ENCODE peak calls at places on chromosomes 1 and 21, in five cellular contexts. B, K, W, A and Z are unnamed samples.

GRCh38 chr21:44424608-44425306 is 30.6 kb upstream of the LRRC3 start:
- DNase-seq in K (no peak), B (no peak), W (no peak), A (peak; percentile 45), Z (no peak)

GRCh38 chr21:22965455-22966125 is 1967.4 kb downstream of the NCAM2 start:
- DNase-seq in B (no peak), A (no peak), K (no peak), W (no peak), Z (no peak)

GRCh38 chr21:18725653-18726052 is 322.1 kb upstream of the TMPRSS15 start:
- DNase-seq in K (peak; percentile 9), W (no peak), A (no peak), B (no peak), Z (no peak)

GRCh38 chr1:94805912-94806311 is 14.2 kb upstream of the SLC44A3 start:
- DNase-seq in K (no peak), A (no peak), W (peak; percentile 73), B (no peak), Z (peak; percentile 16)

GRCh38 chr1:58441699-58442098 is 104.8 kb downstream of the OMA1 start:
- DNase-seq in W (no peak), A (no peak), K (no peak), B (no peak), Z (no peak)

GRCh38 chr1:115329965-115330364 is 8.1 kb downstream of the NGF start:
- DNase-seq in B (no peak), W (peak; percentile 61), A (no peak), K (no peak), Z (no peak)

GRCh38 chr1:98662354-98662665 is 789 bp downstream of the SNX7 start:
- DNase-seq in A (no peak), K (no peak), W (no peak), B (no peak), Z (no peak)

GRCh38 chr1:209625205-209625549 is 27.0 kb downstream of the LAMB3 start:
- DNase-seq in B (no peak), K (no peak), A (peak; percentile 88), W (peak; percentile 48), Z (no peak)

GRCh38 chr1:203628997-203629508 is 2.4 kb downstream of the ATP2B4 start:
- DNase-seq in A (no peak), K (no peak), W (peak; percentile 51), B (no peak), Z (no peak)

GRCh38 chr1:228457396-228458176 is 29.6 kb upstream of the RNF187 start:
- DNase-seq in W (peak; percentile 98), B (peak; percentile 78), A (peak; percentile 89), K (peak; percentile 96), Z (peak; percentile 64)

GRCh38 chr1:196650403-196650802 is 1.4 kb upstream of the CFH start:
- DNase-seq in K (no peak), A (peak; percentile 61), B (no peak), W (no peak), Z (no peak)

GRCh38 chr1:69711159-69711930 is 143.6 kb downstream of the LRRC7 start:
- DNase-seq in W (no peak), A (no peak), B (no peak), K (no peak), Z (no peak)

DNA sequence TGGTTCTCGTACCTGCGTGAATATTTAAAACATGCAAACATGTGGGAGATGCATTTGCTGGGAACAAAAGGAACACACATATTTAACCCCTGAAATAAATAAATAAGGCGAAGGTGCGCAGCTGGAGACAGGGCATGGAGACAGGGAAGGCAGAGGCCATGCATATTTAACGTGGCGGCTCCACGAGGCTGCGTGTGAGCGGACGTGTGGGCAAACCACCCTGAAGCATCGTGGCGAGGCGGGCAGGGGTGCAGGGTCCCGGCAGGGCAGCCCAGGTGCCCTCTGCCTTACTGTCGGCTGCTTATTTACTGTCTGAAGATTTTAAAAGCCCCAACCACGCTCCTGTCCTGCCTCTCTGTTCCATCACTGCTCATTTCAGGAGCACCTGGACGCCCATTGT is 104.0 kb upstream of the ACTRT2 start:
- DNase-seq in W (no peak), K (no peak), A (no peak), B (no peak), Z (no peak)
- H3K9me3 ChIP-seq in W (no peaks in the 10 kb centered on the region), K (peaks cover 56% of the 10 kb centered on the region), A (no peaks in the 10 kb centered on the region), B (no peaks in the 10 kb centered on the region), Z (no peaks in the 10 kb centered on the region)

DNA sequence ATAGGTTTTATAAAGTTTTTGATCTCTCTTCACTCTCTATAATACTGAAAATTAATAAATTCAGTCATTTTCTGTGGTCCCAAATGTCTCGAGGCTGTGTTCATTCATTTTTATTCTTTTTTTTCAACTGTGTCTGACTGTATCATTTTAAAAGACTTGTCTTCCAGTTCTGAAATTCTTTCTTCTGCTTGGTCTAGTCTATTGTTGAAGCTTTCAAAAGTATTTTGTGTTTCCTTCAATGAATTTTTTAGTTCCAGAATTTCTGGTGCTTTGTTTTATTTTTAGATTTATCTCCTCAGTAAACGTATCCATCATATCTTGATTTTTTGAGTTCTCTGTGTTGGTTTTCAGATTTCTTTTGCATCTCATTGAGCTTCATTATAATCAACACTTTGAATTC is 161.0 kb upstream of the CHRM3 start:
- DNase-seq in K (no peak), B (no peak), A (no peak), W (no peak), Z (no peak)
- H3K9me3 ChIP-seq in K (no peaks in the 10 kb centered on the region), B (no peaks in the 10 kb centered on the region), A (peaks cover 14% of the 10 kb centered on the region), W (no peaks in the 10 kb centered on the region), Z (no peaks in the 10 kb centered on the region)

GRCh38 chr21:40704141-40704540 is 142.8 kb downstream of the DSCAM start:
- DNase-seq in A (no peak), W (no peak), B (no peak), K (no peak), Z (no peak)

GRCh38 chr21:40706806-40707205 is 140.2 kb downstream of the DSCAM start:
- DNase-seq in K (no peak), W (no peak), A (no peak), B (no peak), Z (no peak)

GRCh38 chr21:40706161-40706560 is 140.8 kb downstream of the DSCAM start:
- DNase-seq in K (no peak), B (no peak), W (no peak), A (no peak), Z (no peak)

GRCh38 chr21:40707271-40707670 is 139.7 kb downstream of the DSCAM start:
- DNase-seq in K (no peak), W (no peak), A (no peak), B (no peak), Z (no peak)
- H3K9me3 ChIP-seq in K (peaks cover 4% of the 10 kb centered on the region), W (peaks cover 4% of the 10 kb centered on the region), A (no peaks in the 10 kb centered on the region), B (no peaks in the 10 kb centered on the region), Z (no peaks in the 10 kb centered on the region)

GRCh38 chr1:111084999-111085398 is 54.9 kb downstream of the DRAM2 start:
- DNase-seq in K (no peak), B (no peak), A (no peak), W (no peak), Z (no peak)

GRCh38 chr1:111089638-111090037 is 50.3 kb downstream of the DRAM2 start:
- DNase-seq in W (no peak), K (no peak), B (no peak), A (no peak), Z (no peak)

GRCh38 chr1:111082421-111083192 is 57.3 kb downstream of the DRAM2 start:
- DNase-seq in W (peak; percentile 78), B (no peak), K (no peak), A (no peak), Z (no peak)

DNA sequence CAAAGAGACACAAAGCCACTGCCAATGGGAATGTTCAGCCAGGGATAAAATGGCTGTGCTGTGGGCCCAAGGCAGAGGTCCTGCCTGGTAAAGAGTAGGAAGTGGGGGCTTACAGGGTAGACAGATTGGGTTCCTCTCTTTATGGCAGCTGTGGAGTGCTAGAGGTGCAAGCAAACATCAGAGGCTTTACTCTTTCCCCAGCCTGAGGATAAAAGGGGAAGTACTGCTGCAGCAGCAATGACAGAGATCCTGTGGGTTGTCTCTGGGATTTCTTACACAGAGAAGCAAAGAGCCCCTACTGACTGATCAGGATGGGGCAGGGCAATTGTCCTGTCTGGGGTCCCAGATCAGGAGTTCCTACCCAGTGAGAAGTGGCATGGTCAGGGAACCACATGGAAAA is 54.2 kb downstream of the DRAM2 start:
- DNase-seq in A (no peak), K (no peak), B (no peak), W (no peak), Z (no peak)
- H3K9me3 ChIP-seq in A (peaks cover under 1% of the 10 kb centered on the region), K (no peaks in the 10 kb centered on the region), B (no peaks in the 10 kb centered on the region), W (no peaks in the 10 kb centered on the region), Z (no peaks in the 10 kb centered on the region)

GRCh38 chr1:247096958-247097357 is 7.2 kb downstream of the ZNF669 start:
- DNase-seq in K (no peak), A (no peak), W (no peak), B (no peak), Z (no peak)
- H3K9me3 ChIP-seq in K (no peaks in the 10 kb centered on the region), A (peaks cover 32% of the 10 kb centered on the region), W (no peaks in the 10 kb centered on the region), B (peaks cover 22% of the 10 kb centered on the region), Z (peaks cover 20% of the 10 kb centered on the region)

GRCh38 chr21:27060190-27060589 is 93.3 kb upstream of the ADAMTS5 start:
- DNase-seq in K (no peak), W (peak; percentile 28), B (no peak), A (no peak), Z (no peak)

GRCh38 chr21:27057997-27058396 is 91.1 kb upstream of the ADAMTS5 start:
- DNase-seq in A (no peak), B (no peak), K (no peak), W (no peak), Z (no peak)

GRCh38 chr21:27062441-27062840 is 95.6 kb upstream of the ADAMTS5 start:
- DNase-seq in A (no peak), K (no peak), B (no peak), W (no peak), Z (no peak)

GRCh38 chr21:27058673-27059365 is 91.9 kb upstream of the ADAMTS5 start:
- DNase-seq in A (no peak), B (no peak), K (no peak), W (peak; percentile 12), Z (no peak)

DNA sequence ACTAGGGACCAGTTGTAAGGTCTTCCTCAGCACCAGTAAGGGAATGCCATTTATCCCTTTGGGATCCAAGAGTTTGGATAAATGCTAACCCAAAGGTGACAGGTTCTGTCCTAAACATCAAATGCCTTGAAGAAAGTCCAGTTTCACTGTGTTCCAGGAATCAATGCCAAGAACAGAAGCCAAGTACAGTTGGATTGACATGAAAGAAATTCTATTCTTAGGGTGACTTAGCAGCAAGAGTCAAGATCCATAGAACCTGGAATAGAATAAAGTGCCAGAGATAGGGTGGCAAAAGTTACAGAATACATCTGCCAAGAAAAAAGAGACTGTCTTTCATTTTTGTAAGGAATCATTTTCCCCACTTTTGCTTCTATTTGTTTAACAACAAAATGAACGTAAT is 94.9 kb upstream of the ADAMTS5 start:
- DNase-seq in W (no peak), K (no peak), B (no peak), A (no peak), Z (no peak)
- H3K9me3 ChIP-seq in W (no peaks in the 10 kb centered on the region), K (no peaks in the 10 kb centered on the region), B (no peaks in the 10 kb centered on the region), A (no peaks in the 10 kb centered on the region), Z (no peaks in the 10 kb centered on the region)

GRCh38 chr1:49527606-49528305 is 496.0 kb downstream of the AGBL4 start:
- DNase-seq in W (no peak), K (no peak), B (no peak), A (no peak), Z (no peak)
- H3K9me3 ChIP-seq in W (no peaks in the 10 kb centered on the region), K (peaks cover 3% of the 10 kb centered on the region), B (no peaks in the 10 kb centered on the region), A (no peaks in the 10 kb centered on the region), Z (no peaks in the 10 kb centered on the region)